ENCODE peak calls at places on chromosomes 7 and 10, in four cellular contexts. J is mammary epithelial cell, Y is OCI-LY7, C is neural progenitor cell. F is an unnamed sample.

GRCh38 chr10:131750973-131751826 is 149.6 kb upstream of the PPP2R2D start:
- DNase-seq in J (no peak), Y (no peak), C (peak), F (no peak)

GRCh38 chr7:80748302-80749042 is 110.0 kb downstream of the CD36 start:
- DNase-seq in C (no peak), Y (no peak), J (no peak), F (no peak)

GRCh38 chr10:8055420-8056349 is 1.2 kb downstream of the GATA3 start:
- DNase-seq in J (peak), C (no peak), Y (no peak), F (peak)

GRCh38 chr10:105950410-105950809 is 1214.1 kb downstream of the SORCS1 start:
- DNase-seq in Y (peak), J (peak), C (peak), F (peak)

GRCh38 chr7:38584443-38585210 is 46.5 kb downstream of the AMPH start:
- DNase-seq in Y (no peak), C (no peak), J (peak), F (no peak)

GRCh38 chr7:29106128-29106988 is 40.0 kb downstream of the CPVL start:
- DNase-seq in Y (peak), J (peak), C (peak), F (peak)

GRCh38 chr10:90847436-90847835 is 10.4 kb downstream of the HTR7 start:
- DNase-seq in C (no peak), J (peak), Y (no peak), F (no peak)

GRCh38 chr7:116782177-116782711 is 80.1 kb upstream of the CAPZA2 start:
- DNase-seq in Y (no peak), J (peak), C (peak), F (no peak)

GRCh38 chr10:68406111-68406814 is 814 bp downstream of the RUFY2 start:
- DNase-seq in J (peak), C (peak), Y (peak), F (peak)

GRCh38 chr10:117239031-117239430 is 1.9 kb upstream of the SLC18A2 start:
- DNase-seq in Y (no peak), C (no peak), J (no peak), F (no peak)

GRCh38 chr10:127720903-127721302 is 16.1 kb upstream of the FOXI2 start:
- DNase-seq in Y (no peak), J (no peak), C (no peak), F (no peak)

GRCh38 chr10:121597504-121598241 is 571 bp downstream of the FGFR2 start:
- DNase-seq in J (peak), Y (no peak), C (peak), F (no peak)

GRCh38 chr10:48197236-48197899 is 77.1 kb downstream of the FRMPD2 start:
- DNase-seq in J (no peak), C (no peak), Y (no peak), F (no peak)

GRCh38 chr10:48194830-48195229 is 79.7 kb downstream of the FRMPD2 start:
- DNase-seq in C (no peak), J (no peak), Y (no peak), F (no peak)

GRCh38 chr10:48199580-48200377 is 74.7 kb downstream of the FRMPD2 start:
- DNase-seq in J (no peak), Y (no peak), C (no peak), F (no peak)

GRCh38 chr10:48192916-48193450 is 81.5 kb downstream of the FRMPD2 start:
- DNase-seq in C (no peak), Y (no peak), J (no peak), F (no peak)

DNA sequence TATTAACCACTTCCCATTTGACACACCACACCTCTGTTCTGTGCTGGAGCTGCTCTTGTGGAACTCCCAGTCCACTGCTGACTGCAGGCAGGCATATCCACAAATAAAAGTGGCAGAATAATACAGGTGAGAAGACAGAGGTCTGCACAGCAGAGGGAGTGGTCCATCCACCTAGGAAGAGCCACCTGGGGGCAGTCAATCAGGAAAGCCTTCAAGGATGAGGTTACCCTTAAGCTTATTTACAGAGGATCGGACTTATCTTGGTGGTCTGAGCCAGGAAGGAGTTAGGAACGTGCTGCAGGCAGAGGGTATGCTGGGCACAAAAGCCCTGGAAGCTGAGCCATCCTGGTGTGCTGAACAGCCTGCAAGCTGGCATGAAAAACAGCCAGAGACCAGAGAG is 78.7 kb downstream of the FRMPD2 start:
- DNase-seq in Y (no peak), C (no peak), J (no peak), F (no peak)
- TF ChIP-seq CTCF in Y (no peak), C (no peak), J (no peak), F (no peak)

DNA sequence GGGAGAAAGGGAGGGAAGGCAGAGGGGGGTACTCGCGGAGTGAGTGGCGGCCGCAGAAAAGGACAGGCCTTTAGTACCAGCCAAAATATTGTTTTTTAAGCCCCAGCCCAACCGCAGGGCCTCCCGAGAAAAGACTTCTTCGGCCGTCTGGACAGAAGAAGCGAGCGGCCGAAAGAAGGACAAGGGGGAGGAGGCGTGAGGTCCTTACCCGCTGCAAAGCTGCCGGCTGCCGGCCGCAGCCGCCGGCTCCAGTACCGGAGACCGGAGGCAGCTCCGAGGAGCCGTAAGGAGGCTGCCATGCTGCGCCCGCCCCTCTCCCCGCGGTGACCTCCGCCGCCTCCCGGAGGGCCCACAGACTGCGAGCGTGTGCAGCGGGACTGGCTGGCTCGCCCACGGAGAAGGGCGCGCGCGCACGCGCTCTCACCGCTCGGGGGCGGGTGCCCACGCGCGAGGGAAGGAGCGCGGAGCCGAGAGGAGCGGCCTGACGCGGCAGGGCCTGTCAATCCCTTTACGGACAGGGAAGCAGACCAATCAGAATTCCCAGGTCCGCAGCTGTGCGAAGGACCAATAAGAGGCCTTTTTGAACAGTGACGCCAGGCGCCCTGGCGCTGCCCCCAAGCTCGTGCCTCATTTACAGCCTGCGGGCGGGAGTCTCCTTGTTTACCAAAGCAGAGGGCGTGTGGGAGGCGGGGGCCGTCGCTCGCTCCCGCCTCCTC is at the start of gene HIBADH:
- DNase-seq in C (peak), J (peak), Y (peak), F (peak)
- TF ChIP-seq CTCF in C (no peak), J (no peak), Y (peak), F (no peak)

GRCh38 chr7:40763319-40764287 is 628.8 kb downstream of the SUGCT start:
- DNase-seq in J (no peak), Y (peak), C (no peak), F (no peak)
- TF ChIP-seq CTCF in J (peak), Y (peak), C (no peak), F (no peak)

DNA sequence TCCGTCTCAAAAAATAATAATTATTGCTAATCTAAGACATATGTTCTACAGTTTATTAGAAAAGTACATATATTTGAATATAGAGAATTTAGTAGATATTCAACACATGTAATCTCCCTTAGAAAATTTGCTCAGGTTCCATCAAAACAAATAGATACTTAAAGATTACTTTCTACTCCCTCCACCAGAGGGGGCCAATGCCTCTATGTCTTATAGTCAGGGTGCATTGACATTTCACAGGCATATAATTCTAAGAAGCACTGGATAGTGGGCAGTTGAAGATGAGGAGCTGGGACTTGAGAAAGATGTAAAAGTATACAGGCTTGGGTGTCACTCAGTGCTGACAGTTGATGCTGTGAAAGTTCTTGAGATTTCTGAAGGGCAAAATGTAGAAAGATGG is 301.6 kb upstream of the HPS1 start:
- DNase-seq in Y (peak), C (peak), J (peak), F (peak)
- TF ChIP-seq CTCF in Y (peak), C (peak), J (peak), F (peak)

F was measured in activated CD8-positive, alpha-beta T cell treated with anti-CD3 and anti-CD28 coated beads for 36 hours.